ENCODE peak calls at places on chromosome 6, in nine cellular contexts. S, R, E, M, Y, G, X, I and H are unnamed samples.

GRCh38 chr6:13398081-13398406 is 69.7 kb upstream of the TBC1D7 start:
- DNase-seq in M (peak), E (no peak), Y (no peak), G (no peak), R (no peak), S (no peak), I (no peak), X (no peak), H (no peak)

GRCh38 chr6:113352029-113352801 is 504.9 kb upstream of the MARCKS start:
- DNase-seq in S (peak), E (no peak), R (peak), G (no peak), Y (no peak), I (peak), M (no peak), X (no peak), H (no peak)

GRCh38 chr6:170135821-170136471 is 154.9 kb downstream of the DLL1 start:
- DNase-seq in X (no peak), Y (peak), S (peak), R (no peak), M (no peak), E (no peak), G (peak), I (no peak), H (peak)

GRCh38 chr6:22007469-22007868 is 289.4 kb downstream of the PRL start:
- DNase-seq in M (no peak), X (no peak), Y (no peak), S (no peak), G (no peak), E (no peak), I (no peak), R (no peak), H (no peak)

GRCh38 chr6:134553941-134554340 is 236.0 kb upstream of the SGK1 start:
- DNase-seq in S (no peak), X (no peak), E (no peak), M (no peak), R (peak), I (no peak), G (no peak), Y (no peak), H (no peak)

GRCh38 chr6:90121982-90122381 is 174.7 kb downstream of the BACH2 start:
- DNase-seq in I (no peak), R (no peak), S (no peak), Y (no peak), G (no peak), E (no peak), M (no peak), X (peak), H (no peak)

GRCh38 chr6:39053854-39054576 is 5.4 kb downstream of the GLP1R start:
- DNase-seq in X (no peak), E (no peak), I (no peak), Y (no peak), S (peak), R (no peak), M (no peak), G (no peak), H (no peak)

GRCh38 chr6:89984926-89985743 is 90.9 kb downstream of the GJA10 start:
- DNase-seq in X (no peak), E (peak), M (no peak), S (no peak), R (peak), Y (peak), I (peak), G (no peak), H (no peak)

GRCh38 chr6:2656460-2657064 is 94.2 kb downstream of the MYLK4 start:
- DNase-seq in Y (no peak), M (no peak), G (no peak), R (peak), I (peak), E (no peak), S (no peak), X (no peak), H (no peak)

GRCh38 chr6:3620389-3620788 is 131.1 kb downstream of the PXDC1 start:
- DNase-seq in Y (no peak), E (no peak), G (no peak), M (no peak), R (no peak), S (no peak), X (no peak), I (no peak), H (peak)

GRCh38 chr6:111573118-111573883 is 32.4 kb downstream of the TRAF3IP2 start:
- DNase-seq in E (no peak), I (peak), X (no peak), G (peak), S (no peak), M (no peak), Y (no peak), R (peak), H (no peak)

GRCh38 chr6:3908961-3909360 is 59.8 kb downstream of the FAM50B start:
- DNase-seq in I (no peak), S (peak), G (no peak), E (no peak), Y (no peak), M (no peak), R (no peak), X (no peak), H (no peak)

GRCh38 chr6:135372758-135373157 is 124.8 kb downstream of the AHI1 start:
- DNase-seq in I (peak), S (no peak), M (no peak), E (no peak), X (no peak), G (no peak), Y (no peak), R (no peak), H (no peak)

GRCh38 chr6:22766979-22767378 is 197.6 kb downstream of the HDGFL1 start:
- DNase-seq in E (no peak), R (no peak), G (no peak), I (peak), M (no peak), X (no peak), S (no peak), Y (no peak), H (no peak)

GRCh38 chr6:98921038-98921437 is 26.7 kb downstream of the FBXL4 start:
- DNase-seq in G (no peak), S (no peak), I (peak), X (no peak), E (no peak), Y (no peak), R (no peak), M (no peak), H (no peak)

GRCh38 chr6:136971609-136972008 is 49.5 kb downstream of the SLC35D3 start:
- DNase-seq in S (no peak), G (no peak), M (no peak), I (no peak), Y (no peak), E (no peak), X (no peak), R (no peak), H (no peak)

GRCh38 chr6:106739387-106739786 is 110.0 kb downstream of the QRSL1 start:
- DNase-seq in S (no peak), R (no peak), M (no peak), I (no peak), G (peak), X (peak), E (no peak), Y (no peak), H (no peak)
- TF ChIP-seq CTCF in S (no peak), R (no peak), M (no peak), I (no peak), G (peak), X (no peak), E (no peak), Y (no peak), H (no peak)

DNA sequence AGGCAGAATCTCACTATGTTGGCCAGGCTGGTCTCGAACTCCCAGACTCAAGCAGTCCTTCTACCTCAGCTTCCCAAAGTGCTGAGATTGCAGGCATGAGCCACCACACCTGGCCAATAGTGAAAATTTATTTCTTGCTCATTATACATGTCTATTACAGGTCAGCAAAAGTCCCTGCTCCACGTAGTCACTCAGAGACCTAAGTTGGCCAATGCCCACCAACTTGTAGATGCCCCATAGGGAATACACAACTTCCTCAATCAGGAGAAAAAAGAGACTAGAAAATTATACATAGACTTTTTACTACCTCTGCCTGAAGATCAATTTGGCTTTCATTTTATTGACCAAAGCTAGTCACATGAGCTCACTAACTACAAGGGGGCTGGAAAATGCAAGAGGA is 22.0 kb upstream of the CGA start:
- DNase-seq in X (no peak), M (no peak), R (no peak), G (no peak), E (no peak), I (no peak), Y (no peak), S (no peak), H (no peak)
- TF ChIP-seq CTCF in X (no peak), M (no peak), R (no peak), G (no peak), E (no peak), I (no peak), Y (no peak), S (no peak), H (no peak)

GRCh38 chr6:107636486-107636885 is 146.6 kb downstream of the SOBP start:
- DNase-seq in E (no peak), I (no peak), X (no peak), G (no peak), Y (no peak), M (no peak), S (no peak), R (no peak), H (no peak)
- TF ChIP-seq CTCF in E (no peak), I (no peak), X (no peak), G (no peak), Y (no peak), M (no peak), S (no peak), R (no peak), H (no peak)

GRCh38 chr6:155495011-155495768 is 39.6 kb upstream of the NOX3 start:
- DNase-seq in R (peak), S (peak), M (no peak), G (peak), Y (peak), E (peak), X (no peak), I (peak), H (no peak)
- TF ChIP-seq CTCF in R (peak), S (peak), M (no peak), G (peak), Y (peak), E (peak), X (no peak), I (peak), H (peak)

GRCh38 chr6:157595768-157596167 is 214.8 kb downstream of the ZDHHC14 start:
- DNase-seq in R (no peak), E (no peak), X (no peak), Y (no peak), S (no peak), M (no peak), G (no peak), I (no peak), H (peak)
- TF ChIP-seq CTCF in R (no peak), E (no peak), X (no peak), Y (no peak), S (no peak), M (no peak), G (no peak), I (peak), H (no peak)

DNA sequence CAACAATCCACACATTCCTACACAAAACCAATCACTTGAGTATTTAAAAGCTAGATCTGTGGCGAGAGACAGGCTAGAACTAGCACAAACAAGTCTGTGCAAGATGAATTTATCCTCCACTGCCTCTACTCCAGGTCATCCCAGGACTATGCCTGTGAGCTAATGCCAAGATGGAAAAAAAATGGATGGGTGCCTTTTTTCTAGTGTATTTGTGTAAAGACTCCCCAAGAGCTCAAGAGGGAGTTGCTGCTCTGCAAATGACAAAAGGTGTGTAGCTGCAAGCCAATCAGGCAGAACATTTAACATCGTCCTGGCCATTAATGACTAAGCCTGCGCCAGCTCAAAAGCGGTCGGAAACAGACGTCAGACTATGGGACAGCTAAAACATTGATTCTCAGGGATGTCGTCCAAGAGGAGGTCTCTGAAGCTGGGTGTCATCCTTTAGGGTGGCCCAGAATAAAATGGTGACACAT is 21.9 kb downstream of the ATXN1 start:
- DNase-seq in M (no peak), X (no peak), S (no peak), I (no peak), G (no peak), Y (no peak), R (no peak), E (no peak), H (no peak)
- TF ChIP-seq CTCF in M (no peak), X (no peak), S (peak), I (no peak), G (no peak), Y (no peak), R (no peak), E (no peak), H (no peak)

GRCh38 chr6:95128439-95128838 is 448.9 kb upstream of the MANEA start:
- DNase-seq in S (no peak), Y (no peak), E (no peak), R (no peak), I (no peak), M (no peak), G (no peak), X (no peak), H (no peak)

GRCh38 chr6:95133578-95133977 is 443.8 kb upstream of the MANEA start:
- DNase-seq in R (no peak), I (peak), G (no peak), X (no peak), M (no peak), S (no peak), E (no peak), Y (no peak), H (no peak)
- TF ChIP-seq CTCF in R (peak), I (peak), G (no peak), X (no peak), M (no peak), S (no peak), E (no peak), Y (no peak), H (no peak)

GRCh38 chr6:56710967-56711366 is 68.3 kb upstream of the DST start:
- DNase-seq in M (no peak), E (no peak), R (no peak), X (no peak), S (no peak), I (no peak), Y (no peak), G (no peak), H (no peak)

GRCh38 chr6:56714982-56715456 is 72.3 kb upstream of the DST start:
- DNase-seq in G (no peak), S (no peak), M (no peak), Y (no peak), I (peak), X (no peak), E (no peak), R (peak), H (no peak)

GRCh38 chr6:56716229-56716628 is 73.5 kb upstream of the DST start:
- DNase-seq in G (no peak), S (no peak), R (no peak), X (no peak), M (no peak), E (no peak), Y (no peak), I (no peak), H (no peak)

GRCh38 chr6:56713285-56713684 is 70.6 kb upstream of the DST start:
- DNase-seq in Y (no peak), X (no peak), S (peak), I (peak), G (peak), M (no peak), E (no peak), R (peak), H (no peak)

GRCh38 chr6:56714273-56714672 is 71.6 kb upstream of the DST start:
- DNase-seq in S (no peak), G (no peak), R (no peak), M (no peak), X (no peak), E (no peak), I (no peak), Y (no peak), H (no peak)
- TF ChIP-seq CTCF in S (no peak), G (no peak), R (no peak), M (no peak), X (no peak), E (no peak), I (peak), Y (no peak), H (peak)

GRCh38 chr6:6494677-6495076 is 93.8 kb upstream of the LY86 start:
- DNase-seq in S (peak), M (peak), I (no peak), Y (peak), E (peak), G (peak), R (no peak), X (peak), H (no peak)
- TF ChIP-seq CTCF in S (peak), M (peak), I (no peak), Y (peak), E (peak), G (peak), R (no peak), X (peak), H (peak)